ENCODE peak calls at places on chromosomes 7 and 10, in eight cellular contexts. N, W, Z, E, T, O, D and L are unnamed samples.

GRCh38 chr10:47346572-47347302 is 1.4 kb upstream of the RBP3 start:
- DNase-seq in N (no peak), O (no peak), Z (no peak), W (no peak), T (peak; percentile 58), E (no peak), D (no peak), L (no peak)

GRCh38 chr10:71598673-71599072 is 120.9 kb downstream of the C10orf105 start:
- DNase-seq in N (no peak), O (no peak), E (no peak), W (no peak), T (no peak), D (no peak), Z (no peak), L (no peak)

GRCh38 chr7:68185641-68186040 is 1189.0 kb downstream of the TYW1 start:
- DNase-seq in E (no peak), W (no peak), O (no peak), Z (no peak), N (no peak), T (no peak), D (peak; percentile 10), L (no peak)

GRCh38 chr7:65910237-65910636 is 37.4 kb downstream of the VKORC1L1 start:
- DNase-seq in W (no peak), O (no peak), N (no peak), E (no peak), D (no peak), Z (no peak), T (no peak), L (no peak)

GRCh38 chr7:66076459-66077329 is 1.1 kb downstream of the ASL start:
- DNase-seq in D (no peak), Z (no peak), W (no peak), O (no peak), N (peak; percentile 53), E (no peak), T (peak; percentile 73), L (no peak)

GRCh38 chr7:159026271-159027047 is 118.2 kb downstream of the VIPR2 start:
- DNase-seq in W (no peak), Z (no peak), E (no peak), D (no peak), T (no peak), O (peak; percentile 76), N (no peak), L (peak; percentile 30)

GRCh38 chr7:151229249-151229648 is 2.2 kb upstream of the ABCF2 start:
- DNase-seq in D (no peak), O (peak; percentile 20), T (peak; percentile 41), E (no peak), W (no peak), N (no peak), Z (no peak), L (no peak)

GRCh38 chr10:89475567-89475966 is 59.8 kb downstream of the SLC16A12 start:
- DNase-seq in N (no peak), W (no peak), E (no peak), Z (no peak), D (no peak), T (no peak), O (no peak), L (no peak)

GRCh38 chr10:124632064-124632531 is 112.1 kb downstream of the FAM53B start:
- DNase-seq in D (peak; percentile 52), E (no peak), W (peak; percentile 44), T (peak; percentile 69), N (no peak), Z (no peak), O (peak; percentile 90), L (peak; percentile 53)

GRCh38 chr7:144398291-144398690 is 5.2 kb downstream of the NOBOX start:
- DNase-seq in D (no peak), E (no peak), W (no peak), O (no peak), N (no peak), Z (no peak), T (no peak), L (no peak)

GRCh38 chr10:49080071-49080470 is 35.3 kb downstream of the VSTM4 start:
- DNase-seq in W (no peak), Z (no peak), O (no peak), E (no peak), D (no peak), T (no peak), N (no peak), L (no peak)

GRCh38 chr10:110487411-110488123 is 10.1 kb upstream of the DUSP5 start:
- DNase-seq in W (no peak), T (no peak), D (no peak), O (no peak), E (no peak), N (no peak), Z (no peak), L (no peak)

GRCh38 chr7:102284399-102284798 is 2.3 kb upstream of the SH2B2 start:
- DNase-seq in Z (no peak), D (no peak), T (no peak), E (peak; percentile 59), N (no peak), W (no peak), O (peak; percentile 77), L (no peak)

GRCh38 chr7:34269084-34269483 is 363.7 kb downstream of the BMPER start:
- DNase-seq in T (no peak), O (no peak), N (no peak), E (no peak), W (no peak), D (no peak), Z (no peak), L (no peak)

GRCh38 chr10:11824376-11824775 is 1.2 kb downstream of the PROSER2 start:
- DNase-seq in E (no peak), D (no peak), W (no peak), Z (no peak), N (no peak), T (no peak), O (no peak), L (no peak)

GRCh38 chr10:71312840-71313789 is 5.9 kb upstream of the SLC29A3 start:
- DNase-seq in T (no peak), Z (no peak), O (no peak), N (no peak), D (no peak), W (no peak), E (no peak), L (no peak)

GRCh38 chr7:101567231-101567630 is 61.9 kb downstream of the MYL10 start:
- DNase-seq in T (no peak), W (no peak), Z (no peak), O (no peak), N (no peak), D (no peak), E (no peak), L (no peak)

GRCh38 chr7:110386914-110387313 is 704.0 kb upstream of the LRRN3 start:
- DNase-seq in O (no peak), D (no peak), N (no peak), Z (no peak), E (no peak), W (no peak), T (no peak), L (no peak)